ENCODE peak calls at places on chromosomes 1 and 21, in ten cellular contexts. O is AG08396, I is A172, Q is KG1, K is aorta, F is T-helper 17 cell, W is transverse colon, T is HTR-8/SVneo, E is SW480, Z is NCI-H1694 treated with DMSO at 0.1 percent for 48 hours. G is an unnamed sample.

GRCh38 chr1:165629848-165630628 is 996 bp upstream of the MGST3 start:
- DNase-seq in W (no peak), Z (peak), Q (no peak), T (no peak), O (no peak), F (no peak), E (peak), K (no peak), I (peak), G (no peak)

GRCh38 chr1:99811075-99811474 is 39.1 kb upstream of the AGL start:
- DNase-seq in K (no peak), E (no peak), O (no peak), I (no peak), F (no peak), W (no peak), Q (no peak), T (no peak), Z (no peak), G (no peak)

GRCh38 chr21:20341431-20341830 is 656.8 kb upstream of the NCAM2 start:
- DNase-seq in F (no peak), T (no peak), O (no peak), K (no peak), W (no peak), Z (no peak), I (no peak), E (no peak), Q (no peak), G (no peak)

GRCh38 chr1:166900987-166901386 is 24.9 kb upstream of the TADA1 start:
- DNase-seq in Q (no peak), O (no peak), Z (no peak), I (no peak), T (no peak), W (no peak), K (no peak), E (no peak), F (no peak), G (no peak)

GRCh38 chr1:223732993-223733798 is 20.9 kb downstream of the CAPN2 start:
- DNase-seq in Q (no peak), F (no peak), K (no peak), E (no peak), Z (peak), W (no peak), O (no peak), T (no peak), I (peak), G (no peak)

GRCh38 chr1:198605426-198605825 is 33.4 kb upstream of the PTPRC start:
- DNase-seq in W (no peak), O (no peak), F (no peak), Q (no peak), E (no peak), T (no peak), K (no peak), Z (no peak), I (no peak), G (no peak)

GRCh38 chr1:30885580-30886513 is 22.7 kb downstream of the SDC3 start:
- DNase-seq in E (no peak), I (no peak), K (peak), O (no peak), Q (no peak), T (no peak), W (no peak), Z (no peak), F (no peak), G (no peak)

GRCh38 chr1:109151146-109151545 is 37.2 kb downstream of the ELAPOR1 start:
- DNase-seq in F (no peak), Z (no peak), T (peak), W (peak), K (no peak), E (peak), I (peak), O (peak), Q (no peak), G (no peak)

GRCh38 chr1:222010306-222010705 is 268.4 kb upstream of the DUSP10 start:
- DNase-seq in I (no peak), Q (no peak), E (no peak), T (no peak), O (no peak), F (no peak), W (no peak), K (no peak), Z (no peak), G (no peak)

GRCh38 chr1:1455366-1455884 is 5.9 kb downstream of the ATAD3C start:
- DNase-seq in Z (no peak), O (no peak), E (no peak), Q (no peak), K (no peak), W (no peak), T (no peak), F (no peak), I (no peak), G (no peak)